ENCODE peak calls at places on chromosomes 13 and 19, in nine cellular contexts. W, P, E, M, Y, L, C, D and S are unnamed samples.

GRCh38 chr13:30666113-30666512 is 48.4 kb downstream of the USPL1 start:
- DNase-seq in W (no peak), C (no peak), P (no peak), D (no peak), L (no peak), M (no peak), E (no peak), Y (no peak), S (no peak)

GRCh38 chr19:49362048-49362925 is at the start of gene TEAD2:
- DNase-seq in M (no peak), L (no peak), C (peak; percentile 92), P (peak; percentile 77), W (peak; percentile 28), E (no peak), D (no peak), Y (no peak), S (peak; percentile 42)

GRCh38 chr13:41111454-41111853 is 21.1 kb downstream of the KBTBD6 start:
- DNase-seq in C (no peak), Y (no peak), D (no peak), L (no peak), W (no peak), E (no peak), P (peak; percentile 44), M (no peak), S (peak; percentile 57)

GRCh38 chr13:64471916-64472315 is 2758.2 kb downstream of the PCDH9 start:
- DNase-seq in D (no peak), L (no peak), Y (no peak), W (no peak), P (peak; percentile 54), E (no peak), M (no peak), C (no peak), S (peak; percentile 5)

GRCh38 chr19:3975637-3976087 is 4.8 kb upstream of the DAPK3 start:
- DNase-seq in E (no peak), M (no peak), D (no peak), Y (no peak), L (no peak), C (no peak), P (peak; percentile 36), W (no peak), S (no peak)

GRCh38 chr19:36213793-36214387 is 575 bp downstream of the ZNF565 start:
- DNase-seq in P (peak; percentile 64), Y (peak; percentile 25), D (no peak), E (peak; percentile 66), M (peak; percentile 2), W (no peak), C (no peak), L (peak; percentile 55), S (no peak)

GRCh38 chr13:28100149-28101121 is at the start of gene FLT3:
- DNase-seq in W (peak; percentile 63), M (no peak), L (no peak), P (peak; percentile 38), C (peak; percentile 82), Y (no peak), E (peak; percentile 25), D (no peak), S (no peak)

GRCh38 chr19:32416749-32417469 is 11.3 kb downstream of the DPY19L3 start:
- DNase-seq in L (no peak), M (no peak), C (no peak), D (no peak), Y (no peak), E (no peak), W (no peak), P (peak; percentile 49), S (peak; percentile 61)

GRCh38 chr13:62129000-62129551 is 713.4 kb upstream of the PCDH20 start:
- DNase-seq in P (no peak), Y (no peak), L (no peak), D (no peak), W (no peak), C (no peak), M (no peak), E (no peak), S (no peak)

GRCh38 chr19:29365836-29366417 is 153.0 kb upstream of the UQCRFS1 start:
- DNase-seq in M (no peak), P (no peak), L (no peak), D (no peak), Y (no peak), C (no peak), E (no peak), W (no peak), S (no peak)

GRCh38 chr19:46495789-46496099 is at the start of gene PNMA8B:
- DNase-seq in C (peak; percentile 88), L (no peak), W (peak; percentile 51), P (peak; percentile 35), E (no peak), M (no peak), Y (no peak), D (no peak), S (peak; percentile 27)

GRCh38 chr13:113654175-113654560 is 3.8 kb downstream of the ATP4B start:
- DNase-seq in W (no peak), Y (no peak), E (no peak), L (no peak), D (no peak), C (no peak), P (no peak), M (no peak), S (no peak)

GRCh38 chr19:34089566-34089965 is 82.7 kb upstream of the LSM14A start:
- DNase-seq in C (no peak), Y (no peak), L (no peak), E (no peak), M (no peak), W (no peak), D (no peak), P (no peak), S (no peak)

GRCh38 chr19:18412610-18413239 is 6.5 kb upstream of the SSBP4 start:
- DNase-seq in M (no peak), L (no peak), D (no peak), P (no peak), E (no peak), W (no peak), C (no peak), Y (no peak), S (no peak)